ENCODE peak calls at places on chromosomes 3 and 15, in eight cellular contexts. One of them, this sample, is unnamed.

GRCh38 chr3:39990532-39990931 is 181.1 kb downstream of the MYRIP start:
- DNase-seq in MM.1S: peak; percentile 72
- DNase-seq in naive thymus-derived CD4-positive, alpha-beta T cell: no peak
- DNase-seq in neural progenitor cell: peak; percentile 70
- DNase-seq in small intestine: peak; percentile 67
- DNase-seq in CD4-positive, alpha-beta memory T cell: no peak
- DNase-seq in caudate nucleus: no peak
- DNase-seq in heart left ventricle: no peak
- DNase-seq in this sample: peak; percentile 44

GRCh38 chr3:187802928-187803259 is 57.6 kb upstream of the BCL6 start:
- DNase-seq in small intestine: peak; percentile 23
- DNase-seq in heart left ventricle: no peak
- DNase-seq in caudate nucleus: no peak
- DNase-seq in CD4-positive, alpha-beta memory T cell: peak; percentile 48
- DNase-seq in naive thymus-derived CD4-positive, alpha-beta T cell: no peak
- DNase-seq in MM.1S: no peak
- DNase-seq in neural progenitor cell: no peak
- DNase-seq in this sample: no peak

GRCh38 chr3:50708620-50709019 is 33.9 kb downstream of the DOCK3 start:
- DNase-seq in caudate nucleus: no peak
- DNase-seq in heart left ventricle: no peak
- DNase-seq in small intestine: no peak
- DNase-seq in naive thymus-derived CD4-positive, alpha-beta T cell: peak; percentile 10
- DNase-seq in CD4-positive, alpha-beta memory T cell: no peak
- DNase-seq in MM.1S: no peak
- DNase-seq in neural progenitor cell: no peak
- DNase-seq in this sample: no peak

GRCh38 chr15:90065682-90066049 is 36.6 kb downstream of the IDH2 start:
- DNase-seq in small intestine: no peak
- DNase-seq in MM.1S: no peak
- DNase-seq in CD4-positive, alpha-beta memory T cell: no peak
- DNase-seq in caudate nucleus: no peak
- DNase-seq in neural progenitor cell: no peak
- DNase-seq in naive thymus-derived CD4-positive, alpha-beta T cell: no peak
- DNase-seq in heart left ventricle: no peak
- DNase-seq in this sample: no peak

GRCh38 chr3:42189071-42189470 is 76.9 kb downstream of the CCK start:
- DNase-seq in small intestine: peak; percentile 85
- DNase-seq in MM.1S: no peak
- DNase-seq in neural progenitor cell: no peak
- DNase-seq in caudate nucleus: no peak
- DNase-seq in CD4-positive, alpha-beta memory T cell: no peak
- DNase-seq in naive thymus-derived CD4-positive, alpha-beta T cell: no peak
- DNase-seq in heart left ventricle: no peak
- DNase-seq in this sample: no peak

GRCh38 chr3:50122071-50122470 is 33.1 kb upstream of the SEMA3F start:
- DNase-seq in MM.1S: no peak
- DNase-seq in caudate nucleus: no peak
- DNase-seq in neural progenitor cell: no peak
- DNase-seq in naive thymus-derived CD4-positive, alpha-beta T cell: no peak
- DNase-seq in small intestine: peak; percentile 63
- DNase-seq in CD4-positive, alpha-beta memory T cell: no peak
- DNase-seq in heart left ventricle: no peak
- DNase-seq in this sample: no peak

GRCh38 chr15:22989576-22990477 is 9.7 kb upstream of the CYFIP1 start:
- DNase-seq in MM.1S: no peak
- DNase-seq in small intestine: no peak
- DNase-seq in heart left ventricle: no peak
- DNase-seq in naive thymus-derived CD4-positive, alpha-beta T cell: no peak
- DNase-seq in CD4-positive, alpha-beta memory T cell: no peak
- DNase-seq in neural progenitor cell: peak; percentile 4
- DNase-seq in caudate nucleus: no peak
- DNase-seq in this sample: no peak

GRCh38 chr15:66996099-66996498 is 69.3 kb upstream of the SMAD3 start:
- DNase-seq in heart left ventricle: no peak
- DNase-seq in caudate nucleus: no peak
- DNase-seq in small intestine: no peak
- DNase-seq in neural progenitor cell: no peak
- DNase-seq in CD4-positive, alpha-beta memory T cell: no peak
- DNase-seq in MM.1S: no peak
- DNase-seq in naive thymus-derived CD4-positive, alpha-beta T cell: no peak
- DNase-seq in this sample: no peak

GRCh38 chr3:186909078-186909853 is 21.1 kb upstream of the ST6GAL1 start:
- DNase-seq in naive thymus-derived CD4-positive, alpha-beta T cell: peak; percentile 80
- DNase-seq in small intestine: peak; percentile 46
- DNase-seq in MM.1S: peak; percentile 90
- DNase-seq in heart left ventricle: peak; percentile 28
- DNase-seq in caudate nucleus: no peak
- DNase-seq in CD4-positive, alpha-beta memory T cell: peak; percentile 87
- DNase-seq in neural progenitor cell: no peak
- DNase-seq in this sample: no peak

GRCh38 chr15:92954578-92954977 is 54.5 kb downstream of the CHD2 start:
- DNase-seq in small intestine: peak; percentile 13
- DNase-seq in naive thymus-derived CD4-positive, alpha-beta T cell: no peak
- DNase-seq in neural progenitor cell: peak; percentile 30
- DNase-seq in caudate nucleus: no peak
- DNase-seq in CD4-positive, alpha-beta memory T cell: no peak
- DNase-seq in heart left ventricle: no peak
- DNase-seq in MM.1S: no peak
- DNase-seq in this sample: no peak

GRCh38 chr15:31472636-31473383 is 146.2 kb downstream of the KLF13 start:
- DNase-seq in MM.1S: peak; percentile 91
- DNase-seq in heart left ventricle: peak; percentile 52
- DNase-seq in neural progenitor cell: no peak
- DNase-seq in caudate nucleus: no peak
- DNase-seq in small intestine: peak; percentile 47
- DNase-seq in naive thymus-derived CD4-positive, alpha-beta T cell: peak; percentile 66
- DNase-seq in CD4-positive, alpha-beta memory T cell: peak; percentile 67
- DNase-seq in this sample: no peak

GRCh38 chr3:26406636-26407035 is 215.9 kb upstream of the LRRC3B start:
- DNase-seq in MM.1S: no peak
- DNase-seq in small intestine: no peak
- DNase-seq in neural progenitor cell: no peak
- DNase-seq in CD4-positive, alpha-beta memory T cell: no peak
- DNase-seq in caudate nucleus: no peak
- DNase-seq in heart left ventricle: no peak
- DNase-seq in naive thymus-derived CD4-positive, alpha-beta T cell: no peak
- DNase-seq in this sample: no peak

GRCh38 chr3:42749753-42750231 is 23.3 kb downstream of the CCDC13 start:
- DNase-seq in small intestine: no peak
- DNase-seq in MM.1S: no peak
- DNase-seq in CD4-positive, alpha-beta memory T cell: no peak
- DNase-seq in caudate nucleus: peak; percentile 62
- DNase-seq in naive thymus-derived CD4-positive, alpha-beta T cell: no peak
- DNase-seq in neural progenitor cell: peak; percentile 54
- DNase-seq in heart left ventricle: no peak
- DNase-seq in this sample: peak; percentile 19

GRCh38 chr3:192869131-192870027 is 48.3 kb downstream of the MB21D2 start:
- DNase-seq in MM.1S: no peak
- DNase-seq in CD4-positive, alpha-beta memory T cell: no peak
- DNase-seq in small intestine: no peak
- DNase-seq in naive thymus-derived CD4-positive, alpha-beta T cell: no peak
- DNase-seq in heart left ventricle: peak; percentile 31
- DNase-seq in caudate nucleus: no peak
- DNase-seq in neural progenitor cell: no peak
- DNase-seq in this sample: no peak

GRCh38 chr3:156530969-156531368 is 23.9 kb downstream of the SSR3 start:
- DNase-seq in naive thymus-derived CD4-positive, alpha-beta T cell: no peak
- DNase-seq in MM.1S: no peak
- DNase-seq in CD4-positive, alpha-beta memory T cell: no peak
- DNase-seq in small intestine: no peak
- DNase-seq in caudate nucleus: peak; percentile 29
- DNase-seq in neural progenitor cell: peak; percentile 47
- DNase-seq in heart left ventricle: no peak
- DNase-seq in this sample: no peak

GRCh38 chr3:98967758-98968157 is 66.3 kb upstream of the DCBLD2 start:
- DNase-seq in heart left ventricle: no peak
- DNase-seq in caudate nucleus: no peak
- DNase-seq in CD4-positive, alpha-beta memory T cell: no peak
- DNase-seq in neural progenitor cell: no peak
- DNase-seq in small intestine: no peak
- DNase-seq in MM.1S: no peak
- DNase-seq in naive thymus-derived CD4-positive, alpha-beta T cell: no peak
- DNase-seq in this sample: no peak

GRCh38 chr3:171803044-171803443 is 7.2 kb downstream of the PLD1 start:
- DNase-seq in naive thymus-derived CD4-positive, alpha-beta T cell: no peak
- DNase-seq in small intestine: no peak
- DNase-seq in CD4-positive, alpha-beta memory T cell: no peak
- DNase-seq in caudate nucleus: no peak
- DNase-seq in neural progenitor cell: no peak
- DNase-seq in heart left ventricle: no peak
- DNase-seq in MM.1S: no peak
- DNase-seq in this sample: no peak

GRCh38 chr15:25464784-25465183 is 26.0 kb upstream of the UBE3A start:
- DNase-seq in neural progenitor cell: no peak
- DNase-seq in MM.1S: no peak
- DNase-seq in naive thymus-derived CD4-positive, alpha-beta T cell: no peak
- DNase-seq in caudate nucleus: no peak
- DNase-seq in small intestine: no peak
- DNase-seq in CD4-positive, alpha-beta memory T cell: no peak
- DNase-seq in heart left ventricle: no peak
- DNase-seq in this sample: no peak

GRCh38 chr3:55069950-55070349 is 142.1 kb upstream of the LRTM1 start:
- DNase-seq in heart left ventricle: no peak
- DNase-seq in small intestine: no peak
- DNase-seq in caudate nucleus: no peak
- DNase-seq in naive thymus-derived CD4-positive, alpha-beta T cell: no peak
- DNase-seq in CD4-positive, alpha-beta memory T cell: no peak
- DNase-seq in neural progenitor cell: no peak
- DNase-seq in MM.1S: no peak
- DNase-seq in this sample: no peak

GRCh38 chr15:55151621-55152020 is 45.1 kb downstream of the RSL24D1 start:
- DNase-seq in heart left ventricle: no peak
- DNase-seq in neural progenitor cell: no peak
- DNase-seq in naive thymus-derived CD4-positive, alpha-beta T cell: no peak
- DNase-seq in small intestine: no peak
- DNase-seq in MM.1S: no peak
- DNase-seq in CD4-positive, alpha-beta memory T cell: no peak
- DNase-seq in caudate nucleus: no peak
- DNase-seq in this sample: no peak

GRCh38 chr3:52259448-52259847 is 13.9 kb downstream of the PPM1M start:
- DNase-seq in CD4-positive, alpha-beta memory T cell: no peak
- DNase-seq in MM.1S: peak; percentile 2
- DNase-seq in naive thymus-derived CD4-positive, alpha-beta T cell: no peak
- DNase-seq in caudate nucleus: no peak
- DNase-seq in neural progenitor cell: no peak
- DNase-seq in small intestine: no peak
- DNase-seq in heart left ventricle: no peak
- DNase-seq in this sample: no peak

GRCh38 chr15:63503739-63504246 is 600 bp upstream of the USP3 start:
- DNase-seq in CD4-positive, alpha-beta memory T cell: peak; percentile 91
- DNase-seq in naive thymus-derived CD4-positive, alpha-beta T cell: peak; percentile 90
- DNase-seq in neural progenitor cell: no peak
- DNase-seq in heart left ventricle: peak; percentile 62
- DNase-seq in MM.1S: peak; percentile 67
- DNase-seq in caudate nucleus: peak; percentile 65
- DNase-seq in small intestine: peak; percentile 93
- DNase-seq in this sample: peak; percentile 63
- H3K27ac ChIP-seq in CD4-positive, alpha-beta memory T cell: peak overlapping the region; percentile 98
- H3K27ac ChIP-seq in naive thymus-derived CD4-positive, alpha-beta T cell: peak overlapping the region; percentile 97
- H3K27ac ChIP-seq in neural progenitor cell: no peak overlapping the region
- H3K27ac ChIP-seq in heart left ventricle: peak overlapping the region; percentile 99
- H3K27ac ChIP-seq in MM.1S: peak overlapping the region; percentile 96
- H3K27ac ChIP-seq in caudate nucleus: peak overlapping the region; percentile 83
- H3K27ac ChIP-seq in small intestine: peak overlapping the region; percentile 98
- H3K27ac ChIP-seq in this sample: peak overlapping the region; percentile 98

DNA sequence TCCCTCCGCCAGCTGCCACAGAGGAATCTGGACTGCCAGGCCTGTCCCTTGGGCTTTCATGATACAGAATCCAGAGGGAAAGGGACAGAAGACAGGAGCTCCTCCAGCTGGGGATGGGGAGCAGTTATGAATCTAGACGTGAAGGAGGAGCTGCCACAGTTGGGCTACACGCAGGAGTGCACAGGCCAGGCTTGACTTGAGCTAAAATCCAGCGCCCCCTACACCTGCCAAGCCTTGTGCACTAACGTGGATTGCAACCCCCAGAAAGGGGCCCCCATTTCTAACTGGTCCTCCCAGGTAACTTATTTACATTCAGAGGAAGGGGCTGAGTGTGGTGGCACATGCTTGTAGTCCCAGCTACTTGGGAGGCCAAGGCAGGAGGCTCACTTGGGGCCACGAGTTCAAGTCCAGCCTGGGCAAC is 14.3 kb downstream of the KLHL6 start:
- DNase-seq in CD4-positive, alpha-beta memory T cell: no peak
- DNase-seq in heart left ventricle: no peak
- DNase-seq in small intestine: no peak
- DNase-seq in neural progenitor cell: no peak
- DNase-seq in MM.1S: no peak
- DNase-seq in caudate nucleus: no peak
- DNase-seq in naive thymus-derived CD4-positive, alpha-beta T cell: no peak
- DNase-seq in this sample: no peak
- H3K27ac ChIP-seq in CD4-positive, alpha-beta memory T cell: no peak overlapping the region
- H3K27ac ChIP-seq in heart left ventricle: no peak overlapping the region
- H3K27ac ChIP-seq in small intestine: no peak overlapping the region
- H3K27ac ChIP-seq in neural progenitor cell: no peak overlapping the region
- H3K27ac ChIP-seq in MM.1S: peak overlapping the region; percentile 76
- H3K27ac ChIP-seq in caudate nucleus: no peak overlapping the region
- H3K27ac ChIP-seq in naive thymus-derived CD4-positive, alpha-beta T cell: no peak overlapping the region
- H3K27ac ChIP-seq in this sample: no peak overlapping the region

GRCh38 chr15:83012038-83012490 is 625 bp upstream of the C15orf40 start:
- DNase-seq in MM.1S: no peak
- DNase-seq in neural progenitor cell: no peak
- DNase-seq in caudate nucleus: no peak
- DNase-seq in CD4-positive, alpha-beta memory T cell: no peak
- DNase-seq in small intestine: no peak
- DNase-seq in naive thymus-derived CD4-positive, alpha-beta T cell: no peak
- DNase-seq in heart left ventricle: no peak
- DNase-seq in this sample: no peak
- H3K27ac ChIP-seq in MM.1S: peak overlapping the region; percentile 73
- H3K27ac ChIP-seq in neural progenitor cell: no peak overlapping the region
- H3K27ac ChIP-seq in caudate nucleus: peak overlapping the region; percentile 84
- H3K27ac ChIP-seq in CD4-positive, alpha-beta memory T cell: peak overlapping the region; percentile 68
- H3K27ac ChIP-seq in small intestine: peak overlapping the region; percentile 34
- H3K27ac ChIP-seq in naive thymus-derived CD4-positive, alpha-beta T cell: peak overlapping the region; percentile 77
- H3K27ac ChIP-seq in heart left ventricle: peak overlapping the region; percentile 85
- H3K27ac ChIP-seq in this sample: peak overlapping the region; percentile 88

GRCh38 chr3:112776000-112776399 is 70.7 kb downstream of the CD200R1L start:
- DNase-seq in naive thymus-derived CD4-positive, alpha-beta T cell: no peak
- DNase-seq in neural progenitor cell: no peak
- DNase-seq in caudate nucleus: no peak
- DNase-seq in small intestine: no peak
- DNase-seq in MM.1S: peak; percentile 73
- DNase-seq in CD4-positive, alpha-beta memory T cell: no peak
- DNase-seq in heart left ventricle: no peak
- DNase-seq in this sample: peak; percentile 44

GRCh38 chr3:112776836-112777235 is 69.8 kb downstream of the CD200R1L start:
- DNase-seq in caudate nucleus: no peak
- DNase-seq in MM.1S: no peak
- DNase-seq in CD4-positive, alpha-beta memory T cell: no peak
- DNase-seq in naive thymus-derived CD4-positive, alpha-beta T cell: no peak
- DNase-seq in neural progenitor cell: no peak
- DNase-seq in heart left ventricle: no peak
- DNase-seq in small intestine: no peak
- DNase-seq in this sample: no peak

GRCh38 chr3:112775011-112775742 is 71.5 kb downstream of the CD200R1L start:
- DNase-seq in MM.1S: no peak
- DNase-seq in neural progenitor cell: no peak
- DNase-seq in heart left ventricle: no peak
- DNase-seq in naive thymus-derived CD4-positive, alpha-beta T cell: no peak
- DNase-seq in caudate nucleus: no peak
- DNase-seq in small intestine: no peak
- DNase-seq in CD4-positive, alpha-beta memory T cell: no peak
- DNase-seq in this sample: no peak

GRCh38 chr3:112773864-112774263 is 72.8 kb downstream of the CD200R1L start:
- DNase-seq in caudate nucleus: no peak
- DNase-seq in CD4-positive, alpha-beta memory T cell: peak; percentile 73
- DNase-seq in heart left ventricle: no peak
- DNase-seq in MM.1S: peak; percentile 99
- DNase-seq in naive thymus-derived CD4-positive, alpha-beta T cell: no peak
- DNase-seq in small intestine: peak; percentile 87
- DNase-seq in neural progenitor cell: no peak
- DNase-seq in this sample: peak; percentile 42

GRCh38 chr3:112774293-112774926 is 72.3 kb downstream of the CD200R1L start:
- DNase-seq in caudate nucleus: no peak
- DNase-seq in MM.1S: peak; percentile 16
- DNase-seq in CD4-positive, alpha-beta memory T cell: peak; percentile 16
- DNase-seq in neural progenitor cell: no peak
- DNase-seq in naive thymus-derived CD4-positive, alpha-beta T cell: no peak
- DNase-seq in heart left ventricle: no peak
- DNase-seq in small intestine: peak; percentile 28
- DNase-seq in this sample: peak; percentile 60
- H3K27ac ChIP-seq in caudate nucleus: no peak overlapping the region
- H3K27ac ChIP-seq in MM.1S: peak overlapping the region; percentile 76
- H3K27ac ChIP-seq in CD4-positive, alpha-beta memory T cell: no peak overlapping the region
- H3K27ac ChIP-seq in neural progenitor cell: no peak overlapping the region
- H3K27ac ChIP-seq in naive thymus-derived CD4-positive, alpha-beta T cell: no peak overlapping the region
- H3K27ac ChIP-seq in heart left ventricle: no peak overlapping the region
- H3K27ac ChIP-seq in small intestine: no peak overlapping the region
- H3K27ac ChIP-seq in this sample: no peak overlapping the region